ENCODE peak calls at places on chromosomes 1 and 21, in four cellular contexts. I is AG20443; Y is activated CD4-positive, CD25-positive, alpha-beta regulatory T cell treated with anti-CD3 and anti-CD28 coated beads, Interleukin-2, amount 50 U/mL, for 16 hours; F is EL. V is an unnamed sample.

GRCh38 chr1:73839922-73840321 is 358.1 kb downstream of the LRRIQ3 start:
- DNase-seq in I (no peak), Y (no peak), F (no peak), V (no peak)

GRCh38 chr1:28668956-28669719 is 554 bp downstream of the GMEB1 start:
- DNase-seq in I (peak), Y (peak), F (peak), V (peak)

GRCh38 chr1:227946624-227947424 is 908 bp downstream of the WNT9A start:
- DNase-seq in I (peak), Y (peak), F (peak), V (peak)

GRCh38 chr1:108072294-108072693 is 107.3 kb upstream of the VAV3 start:
- DNase-seq in I (no peak), Y (no peak), F (no peak), V (no peak)

GRCh38 chr21:32101206-32101763 is 177.6 kb downstream of the MIS18A start:
- DNase-seq in I (no peak), Y (no peak), F (no peak), V (no peak)

GRCh38 chr21:14452031-14452778 is 69.3 kb upstream of the HSPA13 start:
- DNase-seq in I (no peak), Y (no peak), F (no peak), V (no peak)

GRCh38 chr1:202812176-202813026 is 1.6 kb downstream of the PCAT6 start:
- DNase-seq in I (no peak), Y (no peak), F (no peak), V (no peak)

GRCh38 chr1:119001181-119002018 is 13.3 kb upstream of the TBX15 start:
- DNase-seq in I (peak), Y (no peak), F (peak), V (no peak)

GRCh38 chr1:29698033-29698432 is 461.7 kb downstream of the PTPRU start:
- DNase-seq in I (peak), Y (no peak), F (peak), V (peak)

GRCh38 chr21:40671721-40672120 is 175.2 kb downstream of the DSCAM start:
- DNase-seq in I (no peak), Y (no peak), F (peak), V (no peak)

GRCh38 chr1:7386226-7387052 is 384.7 kb upstream of the VAMP3 start:
- DNase-seq in I (no peak), Y (no peak), F (no peak), V (no peak)

GRCh38 chr1:11450310-11450709 is 28.6 kb upstream of the DISP3 start:
- DNase-seq in I (no peak), Y (no peak), F (no peak), V (no peak)

GRCh38 chr1:17895986-17896385 is 140.9 kb downstream of the ACTL8 start:
- DNase-seq in I (no peak), Y (no peak), F (no peak), V (no peak)

GRCh38 chr1:24018611-24019580 is 38.8 kb upstream of the SRSF10 start:
- DNase-seq in I (peak), Y (no peak), F (peak), V (peak)

GRCh38 chr1:207755846-207756692 is 4.2 kb downstream of the CD46 start:
- DNase-seq in I (no peak), Y (no peak), F (no peak), V (no peak)

GRCh38 chr1:193103759-193104495 is 1.3 kb downstream of the GLRX2 start:
- DNase-seq in I (peak), Y (no peak), F (no peak), V (no peak)

GRCh38 chr1:153804112-153804511 is 28.9 kb downstream of the SLC27A3 start:
- DNase-seq in I (no peak), Y (no peak), F (no peak), V (no peak)

GRCh38 chr1:30977105-30977504 is 68.5 kb upstream of the SDC3 start:
- DNase-seq in I (no peak), Y (no peak), F (peak), V (peak)

GRCh38 chr1:20477355-20478071 is 8.5 kb downstream of the CAMK2N1 start:
- DNase-seq in I (peak), Y (no peak), F (no peak), V (no peak)

GRCh38 chr1:197173571-197174482 is 27.4 kb upstream of the ASPM start:
- DNase-seq in I (peak), Y (no peak), F (peak), V (no peak)

GRCh38 chr1:76764638-76765572 is 102.4 kb upstream of the ST6GALNAC5 start:
- DNase-seq in I (no peak), Y (no peak), F (peak), V (no peak)

GRCh38 chr21:15212214-15212613 is 147.4 kb upstream of the NRIP1 start:
- DNase-seq in I (no peak), Y (no peak), F (no peak), V (no peak)

GRCh38 chr1:29235955-29236742 is at the start of gene PTPRU:
- DNase-seq in I (peak), Y (peak), F (peak), V (peak)

GRCh38 chr21:38875694-38876492 is 70.2 kb downstream of the ETS2 start:
- DNase-seq in I (no peak), Y (no peak), F (peak), V (no peak)

GRCh38 chr1:173393655-173393993 is 83.5 kb upstream of the PRDX6 start:
- DNase-seq in I (peak), Y (no peak), F (peak), V (no peak)

GRCh38 chr1:67429011-67429527 is 1.1 kb downstream of the SERBP1 start:
- DNase-seq in I (peak), Y (no peak), F (peak), V (peak)

GRCh38 chr1:232319106-232319505 is 310.8 kb downstream of the SIPA1L2 start:
- DNase-seq in I (no peak), Y (no peak), F (no peak), V (no peak)

GRCh38 chr1:31409946-31410858 is 2.8 kb upstream of the SERINC2 start:
- DNase-seq in I (no peak), Y (no peak), F (peak), V (no peak)

GRCh38 chr21:16460936-16461335 is 731.2 kb downstream of the USP25 start:
- DNase-seq in I (no peak), Y (no peak), F (no peak), V (no peak)

GRCh38 chr1:17923684-17924083 is 168.6 kb downstream of the ACTL8 start:
- DNase-seq in I (no peak), Y (no peak), F (no peak), V (no peak)

GRCh38 chr1:116252785-116253184 is 120.3 kb upstream of the ATP1A1 start:
- DNase-seq in I (no peak), Y (no peak), F (no peak), V (no peak)

GRCh38 chr21:46159390-46159789 is 4.0 kb upstream of the FTCD start:
- DNase-seq in I (no peak), Y (no peak), F (no peak), V (no peak)

GRCh38 chr1:21634481-21635137 is 34.5 kb downstream of the RAP1GAP start:
- DNase-seq in I (no peak), Y (no peak), F (no peak), V (no peak)

GRCh38 chr1:19689131-19689757 is 24.6 kb downstream of the HTR6 start:
- DNase-seq in I (no peak), Y (no peak), F (no peak), V (no peak)

GRCh38 chr1:50735443-50735842 is 224.6 kb downstream of the FAF1 start:
- DNase-seq in I (peak), Y (no peak), F (peak), V (peak)

GRCh38 chr1:218585565-218586184 is 240.5 kb downstream of the TGFB2 start:
- DNase-seq in I (peak), Y (no peak), F (peak), V (peak)

GRCh38 chr1:21909787-21910503 is 27.2 kb downstream of the HSPG2 start:
- DNase-seq in I (peak), Y (no peak), F (no peak), V (peak)

GRCh38 chr21:36910581-36911307 is 55.7 kb downstream of the HLCS start:
- DNase-seq in I (peak), Y (no peak), F (peak), V (no peak)